ENCODE peak calls at places on chromosomes 4 and X, in seven cellular contexts. R is CD8-positive, alpha-beta memory T cell; H is cardiac fibroblast; U is MG63; T is IMR-90; Q is A549; X is left lung. V is an unnamed sample.

GRCh38 chr4:91924625-91925024 is 379.1 kb upstream of the GRID2 start:
- DNase-seq in R (no peak), H (no peak), U (no peak), T (no peak), Q (no peak), X (no peak), V (no peak)

GRCh38 chrX:84469226-84469625 is 33.0 kb downstream of the HDX start:
- DNase-seq in R (no peak), H (peak), U (no peak), T (peak), Q (no peak), X (no peak), V (peak)

GRCh38 chr4:171594293-171594692 is 218.9 kb upstream of the GALNTL6 start:
- DNase-seq in R (no peak), H (no peak), U (no peak), T (no peak), Q (no peak), X (no peak), V (no peak)

GRCh38 chr4:140654516-140654855 is 85.7 kb upstream of the UCP1 start:
- DNase-seq in R (no peak), H (peak), U (no peak), T (peak), Q (no peak), X (no peak), V (peak)

GRCh38 chrX:119734897-119735339 is 23.5 kb upstream of the SOWAHD start:
- DNase-seq in R (no peak), H (peak), U (peak), T (no peak), Q (no peak), X (peak), V (no peak)

GRCh38 chrX:95629737-95630136 is 1054.9 kb upstream of the DIAPH2 start:
- DNase-seq in R (no peak), H (no peak), U (no peak), T (no peak), Q (no peak), X (no peak), V (no peak)

GRCh38 chrX:46250151-46250550 is 295.1 kb downstream of the ZNF674 start:
- DNase-seq in R (no peak), H (no peak), U (no peak), T (no peak), Q (no peak), X (no peak), V (no peak)

GRCh38 chr4:38526412-38526811 is 137.6 kb upstream of the KLF3 start:
- DNase-seq in R (no peak), H (no peak), U (no peak), T (no peak), Q (no peak), X (no peak), V (no peak)

GRCh38 chr4:186666750-186667149 is 56.9 kb downstream of the FAT1 start:
- DNase-seq in R (no peak), H (no peak), U (no peak), T (no peak), Q (no peak), X (no peak), V (peak)

GRCh38 chr4:154123897-154124296 is 335.0 kb upstream of the SFRP2 start:
- DNase-seq in R (no peak), H (no peak), U (no peak), T (no peak), Q (no peak), X (no peak), V (no peak)

GRCh38 chr4:64897683-64898082 is 488.4 kb upstream of the TECRL start:
- DNase-seq in R (no peak), H (no peak), U (no peak), T (no peak), Q (no peak), X (no peak), V (no peak)

GRCh38 chr4:149645790-149646189 is 169.9 kb downstream of the IQCM start:
- DNase-seq in R (no peak), H (no peak), U (no peak), T (no peak), Q (no peak), X (no peak), V (no peak)

GRCh38 chrX:107712231-107713204 is 63.1 kb downstream of the TSC22D3 start:
- DNase-seq in R (peak), H (peak), U (no peak), T (peak), Q (no peak), X (no peak), V (peak)

GRCh38 chr4:118884716-118885115 is 3.9 kb upstream of the SYNPO2 start:
- DNase-seq in R (no peak), H (no peak), U (no peak), T (no peak), Q (no peak), X (no peak), V (no peak)

GRCh38 chr4:118881512-118882146 is 7.0 kb upstream of the SYNPO2 start:
- DNase-seq in R (no peak), H (no peak), U (no peak), T (no peak), Q (no peak), X (no peak), V (no peak)

GRCh38 chr4:118883861-118884260 is 4.8 kb upstream of the SYNPO2 start:
- DNase-seq in R (no peak), H (no peak), U (no peak), T (no peak), Q (no peak), X (no peak), V (no peak)

GRCh38 chr4:118877797-118878196 is 10.9 kb upstream of the SYNPO2 start:
- DNase-seq in R (no peak), H (no peak), U (no peak), T (no peak), Q (no peak), X (no peak), V (no peak)

DNA sequence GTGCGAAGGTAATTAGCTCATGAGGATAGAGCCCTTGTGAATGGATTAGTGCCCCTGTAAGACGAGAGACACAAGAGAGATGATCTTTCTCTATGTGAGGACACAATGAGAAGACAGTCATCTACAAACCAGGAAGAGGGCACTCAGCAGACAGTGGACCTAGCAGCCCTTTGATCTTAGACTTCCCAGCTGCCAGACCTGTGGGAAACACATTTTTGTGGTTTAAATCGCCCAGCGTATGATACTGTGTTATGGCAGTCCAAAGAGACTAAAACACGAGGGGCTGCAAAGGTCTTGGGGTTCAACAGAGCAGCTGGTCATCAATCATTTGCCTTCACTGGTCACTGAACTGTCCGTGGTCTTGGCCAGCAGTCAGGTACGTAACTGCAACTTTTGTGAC is 9.2 kb upstream of the SYNPO2 start:
- DNase-seq in R (no peak), H (no peak), U (no peak), T (no peak), Q (no peak), X (no peak), V (no peak)
- H3K4me3 ChIP-seq in R (no peak), H (no peak), U (no peak), T (no peak), Q (no peak), X (no peak), V (no peak)

GRCh38 chrX:104168127-104168526 is 1.9 kb downstream of the FAM199X start:
- DNase-seq in R (no peak), H (no peak), U (no peak), T (no peak), Q (no peak), X (no peak), V (no peak)
- H3K4me3 ChIP-seq in R (no peak), H (no peak), U (peak), T (no peak), Q (peak), X (peak), V (peak)

GRCh38 chr4:182432819-182433218 is 189.6 kb downstream of the TENM3 start:
- DNase-seq in R (no peak), H (no peak), U (no peak), T (no peak), Q (no peak), X (no peak), V (no peak)

GRCh38 chr4:182425302-182425701 is 182.1 kb downstream of the TENM3 start:
- DNase-seq in R (no peak), H (no peak), U (no peak), T (no peak), Q (no peak), X (no peak), V (no peak)

GRCh38 chr4:182434720-182435119 is 191.5 kb downstream of the TENM3 start:
- DNase-seq in R (no peak), H (no peak), U (no peak), T (no peak), Q (no peak), X (no peak), V (no peak)

GRCh38 chr4:182427530-182427929 is 184.3 kb downstream of the TENM3 start:
- DNase-seq in R (no peak), H (peak), U (no peak), T (peak), Q (no peak), X (no peak), V (peak)

GRCh38 chr4:182429896-182430295 is 186.7 kb downstream of the TENM3 start:
- DNase-seq in R (no peak), H (no peak), U (no peak), T (no peak), Q (no peak), X (no peak), V (no peak)
- H3K4me3 ChIP-seq in R (no peak), H (no peak), U (no peak), T (no peak), Q (no peak), X (no peak), V (no peak)

DNA sequence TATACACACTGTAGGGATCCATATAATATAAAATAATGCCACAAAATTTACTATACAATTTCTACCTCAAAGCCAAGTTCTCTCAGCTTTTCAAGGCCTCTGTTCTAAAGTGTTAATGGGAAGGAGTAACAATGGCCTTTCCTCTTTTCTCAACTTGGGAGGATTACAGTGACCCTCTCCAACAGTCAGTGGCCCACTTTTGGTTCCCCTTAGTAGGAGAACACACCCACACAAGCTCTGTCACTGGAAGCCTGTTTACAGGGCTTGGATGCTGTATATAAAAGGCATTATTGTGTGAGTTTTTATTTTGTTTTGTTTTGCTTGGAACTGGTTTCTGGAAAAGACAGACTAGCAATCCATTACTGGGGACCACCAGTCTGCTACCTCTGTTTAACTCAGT is 1.8 kb downstream of the ARHGEF6 start:
- DNase-seq in R (no peak), H (no peak), U (no peak), T (no peak), Q (no peak), X (no peak), V (no peak)
- H3K4me3 ChIP-seq in R (peak), H (no peak), U (no peak), T (no peak), Q (no peak), X (peak), V (no peak)

V was measured in fibroblast of pulmonary artery.